ENCODE peak calls at places on chromosomes 16 and 17, in seven cellular contexts. C, Z, N, S, U, L and K are unnamed samples.

GRCh38 chr17:6471531-6472465 is 27.5 kb downstream of the PIMREG start:
- DNase-seq in C (no peak), Z (no peak), N (no peak), U (peak), S (no peak), L (no peak), K (no peak)

GRCh38 chr17:56630202-56630601 is 36.7 kb downstream of the NOG start:
- DNase-seq in N (no peak), Z (no peak), C (no peak), L (no peak), U (no peak), S (no peak), K (no peak)

GRCh38 chr16:71851726-71852125 is 6.0 kb downstream of the ATXN1L start:
- DNase-seq in C (no peak), N (no peak), S (no peak), U (no peak), Z (no peak), L (no peak), K (peak)

GRCh38 chr16:85391175-85391707 is 221.9 kb upstream of the GSE1 start:
- DNase-seq in Z (no peak), S (no peak), L (no peak), U (no peak), C (peak), N (no peak), K (no peak)

GRCh38 chr16:85543536-85543935 is 69.6 kb upstream of the GSE1 start:
- DNase-seq in L (no peak), N (no peak), C (no peak), U (no peak), S (no peak), Z (no peak), K (no peak)

GRCh38 chr17:70195091-70195490 is 25.8 kb downstream of the KCNJ2 start:
- DNase-seq in U (no peak), C (no peak), Z (no peak), S (no peak), L (no peak), N (no peak), K (no peak)

GRCh38 chr16:30875881-30876791 is 17.7 kb downstream of the BCL7C start:
- DNase-seq in Z (no peak), S (peak), N (no peak), C (no peak), L (no peak), U (peak), K (peak)

GRCh38 chr17:46964315-46965265 is 14.5 kb downstream of the RPRML start:
- DNase-seq in U (peak), S (no peak), C (no peak), Z (no peak), L (no peak), N (no peak), K (no peak)

GRCh38 chr16:82031116-82032084 is 3.7 kb upstream of the HSD17B2 start:
- DNase-seq in C (no peak), N (no peak), L (no peak), U (peak), S (no peak), Z (peak), K (peak)

GRCh38 chr17:27282054-27282501 is 11.8 kb upstream of the WSB1 start:
- DNase-seq in C (no peak), S (no peak), L (no peak), Z (no peak), N (no peak), U (no peak), K (no peak)

GRCh38 chr17:81043725-81044427 is 8.9 kb downstream of the BAIAP2 start:
- DNase-seq in U (peak), S (no peak), Z (no peak), C (no peak), N (no peak), L (no peak), K (no peak)

GRCh38 chr16:83312015-83312734 is 495.6 kb upstream of the HSBP1 start:
- DNase-seq in N (no peak), C (no peak), Z (peak), S (no peak), L (no peak), U (no peak), K (peak)

GRCh38 chr16:87819282-87819681 is 50.0 kb downstream of the SLC7A5 start:
- DNase-seq in N (no peak), Z (no peak), S (no peak), L (no peak), U (no peak), C (no peak), K (no peak)